ENCODE peak calls at places on chromosomes 5 and 9, in four cellular contexts. F, D, P and M are unnamed samples.

GRCh38 chr5:14256756-14257393 is 113.7 kb downstream of the TRIO start:
- DNase-seq in F (no peak), D (no peak), P (no peak), M (no peak)

GRCh38 chr5:169650701-169651331 is 13.7 kb downstream of the DOCK2 start:
- DNase-seq in F (peak; percentile 98), D (no peak), P (no peak), M (no peak)

GRCh38 chr5:123875444-123876264 is 363.7 kb downstream of the CSNK1G3 start:
- DNase-seq in F (peak; percentile 51), D (peak; percentile 56), P (peak; percentile 80), M (peak; percentile 50)

GRCh38 chr9:37994639-37995347 is 74.2 kb downstream of the SHB start:
- DNase-seq in F (peak; percentile 89), D (no peak), P (no peak), M (no peak)

GRCh38 chr9:109753308-109753707 is 26.7 kb upstream of the PALM2AKAP2 start:
- DNase-seq in F (no peak), D (no peak), P (no peak), M (no peak)

GRCh38 chr9:91836515-91836914 is 113.5 kb downstream of the ROR2 start:
- DNase-seq in F (no peak), D (no peak), P (no peak), M (no peak)

GRCh38 chr5:143923634-143924265 is 111.8 kb downstream of the HMHB1 start:
- DNase-seq in F (peak; percentile 47), D (no peak), P (no peak), M (no peak)

GRCh38 chr5:17161669-17162068 is 55.8 kb upstream of the BASP1 start:
- DNase-seq in F (no peak), D (no peak), P (no peak), M (no peak)

GRCh38 chr5:6003040-6003825 is 375.1 kb downstream of the MED10 start:
- DNase-seq in F (no peak), D (no peak), P (no peak), M (no peak)

GRCh38 chr9:95316794-95317118 is 753 bp downstream of the FANCC start:
- DNase-seq in F (peak; percentile 81), D (no peak), P (peak; percentile 94), M (peak; percentile 83)

GRCh38 chr9:132168347-132168746 is 6.5 kb downstream of the NTNG2 start:
- DNase-seq in F (no peak), D (no peak), P (no peak), M (no peak)

GRCh38 chr9:121350993-121351561 is 19.0 kb downstream of the STOM start:
- DNase-seq in F (peak; percentile 90), D (no peak), P (no peak), M (no peak)

DNA sequence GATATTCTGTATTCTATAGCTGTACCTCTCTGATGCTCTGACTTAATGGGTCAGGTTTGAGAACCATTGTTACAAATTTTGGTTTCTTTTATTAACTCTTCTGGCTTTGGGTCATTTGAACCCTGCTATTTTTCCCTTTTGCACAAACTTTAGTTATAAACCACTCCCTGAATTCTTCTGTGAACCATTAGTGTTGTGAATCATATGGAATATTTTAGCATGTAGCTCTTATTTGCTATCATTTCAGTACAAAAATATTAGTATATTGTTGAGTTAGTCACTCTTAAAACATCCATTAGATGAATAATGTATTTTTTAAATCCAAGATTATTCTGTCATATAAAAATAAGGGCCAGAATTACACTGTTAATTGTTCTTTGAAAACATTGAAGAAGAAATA is 51.2 kb downstream of the FER start:
- DNase-seq in F (no peak), D (no peak), P (no peak), M (no peak)
- H3K18ac ChIP-seq in F (no peak overlapping the region), D (no peak overlapping the region), P (no peak overlapping the region), M (no peak overlapping the region)

GRCh38 chr9:115165233-115165632 is 47.3 kb upstream of the TNC start:
- DNase-seq in F (no peak), D (no peak), P (no peak), M (no peak)

GRCh38 chr9:115167175-115167574 is 49.2 kb upstream of the TNC start:
- DNase-seq in F (peak; percentile 72), D (no peak), P (no peak), M (no peak)

GRCh38 chr9:115169003-115169402 is 51.0 kb upstream of the TNC start:
- DNase-seq in F (no peak), D (no peak), P (no peak), M (no peak)

GRCh38 chr9:115172105-115172504 is 54.1 kb upstream of the TNC start:
- DNase-seq in F (no peak), D (no peak), P (no peak), M (no peak)

DNA sequence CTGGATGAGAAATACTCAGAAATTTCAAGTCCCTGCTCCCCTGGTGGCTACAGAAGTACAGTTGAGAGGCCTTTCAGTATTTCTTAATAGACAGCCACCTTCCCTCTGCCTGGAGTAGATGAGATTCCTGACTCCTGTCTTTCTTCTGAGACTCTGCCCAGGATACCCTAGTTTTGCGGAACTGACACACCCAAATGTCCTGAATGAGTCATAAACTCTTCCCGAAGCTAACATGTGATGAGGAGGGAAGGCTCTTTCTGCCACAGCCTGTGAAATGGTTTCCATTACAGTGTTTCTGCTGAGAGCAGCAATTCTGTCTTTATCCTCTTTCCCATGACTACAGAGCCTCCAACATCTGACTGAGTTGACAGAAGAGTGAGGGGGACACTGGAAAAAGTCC is 52.7 kb upstream of the TNC start:
- DNase-seq in F (peak; percentile 81), D (peak; percentile 48), P (peak; percentile 45), M (no peak)
- H3K18ac ChIP-seq in F (peak overlapping the region; percentile 89), D (peak overlapping the region; percentile 41), P (no peak overlapping the region), M (no peak overlapping the region)

GRCh38 chr9:115978739-115979138 is 174.9 kb upstream of the PAPPA start:
- DNase-seq in F (no peak), D (no peak), P (no peak), M (no peak)

GRCh38 chr9:115983366-115983765 is 170.2 kb upstream of the PAPPA start:
- DNase-seq in F (no peak), D (no peak), P (no peak), M (no peak)

GRCh38 chr9:115980502-115980901 is 173.1 kb upstream of the PAPPA start:
- DNase-seq in F (no peak), D (no peak), P (no peak), M (no peak)

GRCh38 chr9:115976726-115977125 is 176.9 kb upstream of the PAPPA start:
- DNase-seq in F (no peak), D (no peak), P (no peak), M (no peak)

GRCh38 chr9:115981011-115981410 is 172.6 kb upstream of the PAPPA start:
- DNase-seq in F (no peak), D (no peak), P (no peak), M (no peak)
- H3K18ac ChIP-seq in F (no peak overlapping the region), D (no peak overlapping the region), P (no peak overlapping the region), M (no peak overlapping the region)

DNA sequence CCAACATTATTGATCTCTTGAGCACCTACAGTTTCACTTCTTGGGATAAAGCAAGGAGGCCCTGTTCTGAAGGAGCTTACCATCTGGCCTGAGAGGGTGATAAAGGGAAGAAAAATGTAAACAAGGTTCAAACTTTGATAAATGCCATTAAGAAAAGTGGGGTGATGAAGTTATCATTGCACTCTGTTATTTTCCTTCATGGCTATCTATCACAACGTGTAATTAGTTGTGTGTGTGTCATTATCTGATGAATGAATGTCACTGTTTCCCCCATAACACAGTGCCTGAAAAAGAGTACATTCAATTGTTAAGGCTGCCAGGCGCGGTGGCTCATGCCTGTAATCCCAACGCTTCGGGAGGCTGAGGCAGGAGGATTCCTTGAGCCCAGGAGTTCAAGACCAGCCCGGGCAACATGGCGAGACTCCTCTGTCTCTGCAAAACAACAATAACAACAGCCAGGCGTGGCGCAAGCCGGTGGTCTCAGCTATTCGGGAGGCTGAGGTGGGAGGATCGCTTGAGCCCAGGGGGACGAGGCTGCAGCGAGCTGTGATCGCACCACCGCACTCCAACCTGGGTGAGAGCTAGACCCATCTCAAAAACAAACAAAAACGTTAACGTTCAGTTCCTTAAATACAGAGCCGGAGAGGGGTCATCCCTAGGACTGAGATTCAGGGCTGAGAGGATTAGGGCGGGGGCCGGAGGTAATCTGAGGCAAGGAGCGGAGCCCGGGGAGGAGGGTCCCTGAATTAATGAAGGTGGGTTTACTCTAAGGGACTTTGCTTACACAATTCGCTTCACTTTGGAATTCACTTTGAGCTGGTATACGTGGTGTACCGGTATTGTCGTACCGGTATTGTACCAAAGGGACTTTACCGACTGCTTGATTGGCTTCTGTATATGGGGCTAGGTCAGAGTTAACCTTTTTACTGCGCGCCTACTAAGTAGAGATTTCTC is 917 bp downstream of the NHP2 start:
- DNase-seq in F (peak; percentile 19), D (no peak), P (no peak), M (no peak)
- H3K18ac ChIP-seq in F (no peak overlapping the region), D (no peak overlapping the region), P (no peak overlapping the region), M (no peak overlapping the region)

GRCh38 chr5:55580042-55580441 is 45.3 kb upstream of the PLPP1 start:
- DNase-seq in F (no peak), D (no peak), P (no peak), M (no peak)
- H3K18ac ChIP-seq in F (no peak overlapping the region), D (no peak overlapping the region), P (no peak overlapping the region), M (no peak overlapping the region)

GRCh38 chr9:81596671-81597426 is 92.5 kb downstream of the TLE1 start:
- DNase-seq in F (peak; percentile 19), D (no peak), P (no peak), M (no peak)

GRCh38 chr9:81599837-81600236 is 89.5 kb downstream of the TLE1 start:
- DNase-seq in F (no peak), D (no peak), P (no peak), M (no peak)

GRCh38 chr9:81595887-81596558 is 93.3 kb downstream of the TLE1 start:
- DNase-seq in F (no peak), D (peak; percentile 59), P (peak; percentile 80), M (no peak)

GRCh38 chr9:81600631-81601030 is 88.7 kb downstream of the TLE1 start:
- DNase-seq in F (no peak), D (no peak), P (no peak), M (no peak)

GRCh38 chr9:81597749-81598497 is 91.4 kb downstream of the TLE1 start:
- DNase-seq in F (no peak), D (no peak), P (no peak), M (no peak)
- H3K18ac ChIP-seq in F (no peak overlapping the region), D (no peak overlapping the region), P (no peak overlapping the region), M (peak overlapping the region; percentile 2)

GRCh38 chr5:172764861-172765765 is 5.9 kb downstream of the DUSP1 start:
- DNase-seq in F (peak; percentile 100), D (peak; percentile 90), P (peak; percentile 94), M (peak; percentile 92)
- H3K18ac ChIP-seq in F (peak overlapping the region; percentile 37), D (peak overlapping the region; percentile 73), P (peak overlapping the region; percentile 98), M (peak overlapping the region; percentile 97)

GRCh38 chr5:131375351-131375750 is 111.5 kb downstream of the CDC42SE2 start:
- DNase-seq in F (peak; percentile 22), D (no peak), P (no peak), M (no peak)
- H3K18ac ChIP-seq in F (no peak overlapping the region), D (no peak overlapping the region), P (no peak overlapping the region), M (no peak overlapping the region)

GRCh38 chr9:84703793-84704192 is 34.3 kb downstream of the NTRK2 start:
- DNase-seq in F (peak; percentile 63), D (no peak), P (no peak), M (no peak)
- H3K18ac ChIP-seq in F (no peak overlapping the region), D (no peak overlapping the region), P (no peak overlapping the region), M (no peak overlapping the region)